ENCODE peak calls at places on chromosome 20, in five cellular contexts. One of them, this sample, is unnamed.

GRCh38 chr20:17898548-17898994 is 70.0 kb downstream of the SNX5 start:
- DNase-seq in GM12878: no peak
- DNase-seq in K562: peak; percentile 62
- DNase-seq in HCT116: peak; percentile 56
- DNase-seq in H1: no peak
- DNase-seq in this sample: peak; percentile 36

GRCh38 chr20:17895641-17896246 is 72.8 kb downstream of the SNX5 start:
- DNase-seq in GM12878: peak; percentile 11
- DNase-seq in K562: peak; percentile 28
- DNase-seq in HCT116: no peak
- DNase-seq in H1: no peak
- DNase-seq in this sample: no peak

GRCh38 chr20:57891067-57891466 is 181.3 kb upstream of the PMEPA1 start:
- DNase-seq in GM12878: no peak
- DNase-seq in K562: no peak
- DNase-seq in HCT116: no peak
- DNase-seq in H1: no peak
- DNase-seq in this sample: no peak

GRCh38 chr20:3781153-3781910 is at the start of gene SPEF1:
- DNase-seq in GM12878: peak; percentile 33
- DNase-seq in K562: peak; percentile 86
- DNase-seq in HCT116: peak; percentile 92
- DNase-seq in H1: peak; percentile 84
- DNase-seq in this sample: peak; percentile 95

GRCh38 chr20:23613676-23614075 is 8.0 kb upstream of the CST9 start:
- DNase-seq in GM12878: no peak
- DNase-seq in K562: no peak
- DNase-seq in HCT116: no peak
- DNase-seq in H1: no peak
- DNase-seq in this sample: no peak

GRCh38 chr20:37282558-37282957 is 6.9 kb upstream of the MANBAL start:
- DNase-seq in GM12878: no peak
- DNase-seq in K562: peak; percentile 36
- DNase-seq in HCT116: no peak
- DNase-seq in H1: no peak
- DNase-seq in this sample: no peak

GRCh38 chr20:38125157-38126056 is 39.7 kb downstream of the TGM2 start:
- DNase-seq in GM12878: no peak
- DNase-seq in K562: no peak
- DNase-seq in HCT116: no peak
- DNase-seq in H1: no peak
- DNase-seq in this sample: no peak

GRCh38 chr20:62238569-62239277 is 402 bp downstream of the OSBPL2 start:
- DNase-seq in GM12878: no peak
- DNase-seq in K562: peak; percentile 29
- DNase-seq in HCT116: no peak
- DNase-seq in H1: no peak
- DNase-seq in this sample: no peak

GRCh38 chr20:48787861-48788375 is 39.9 kb downstream of the PREX1 start:
- DNase-seq in GM12878: no peak
- DNase-seq in K562: peak; percentile 28
- DNase-seq in HCT116: no peak
- DNase-seq in H1: no peak
- DNase-seq in this sample: no peak

GRCh38 chr20:2756056-2756611 is 44.3 kb downstream of the CPXM1 start:
- DNase-seq in GM12878: no peak
- DNase-seq in K562: peak; percentile 49
- DNase-seq in HCT116: peak; percentile 19
- DNase-seq in H1: no peak
- DNase-seq in this sample: no peak

GRCh38 chr20:36728986-36729385 is 16.9 kb downstream of the NDRG3 start:
- DNase-seq in GM12878: no peak
- DNase-seq in K562: peak; percentile 30
- DNase-seq in HCT116: no peak
- DNase-seq in H1: no peak
- DNase-seq in this sample: peak; percentile 43

GRCh38 chr20:46994341-46994740 is 99.7 kb downstream of the EYA2 start:
- DNase-seq in GM12878: peak; percentile 69
- DNase-seq in K562: no peak
- DNase-seq in HCT116: no peak
- DNase-seq in H1: no peak
- DNase-seq in this sample: no peak

GRCh38 chr20:18001131-18001921 is 32.5 kb downstream of the MGME1 start:
- DNase-seq in GM12878: no peak
- DNase-seq in K562: no peak
- DNase-seq in HCT116: no peak
- DNase-seq in H1: no peak
- DNase-seq in this sample: no peak

GRCh38 chr20:43715044-43715443 is 11.8 kb downstream of the GTSF1L start:
- DNase-seq in GM12878: no peak
- DNase-seq in K562: no peak
- DNase-seq in HCT116: no peak
- DNase-seq in H1: no peak
- DNase-seq in this sample: no peak

DNA sequence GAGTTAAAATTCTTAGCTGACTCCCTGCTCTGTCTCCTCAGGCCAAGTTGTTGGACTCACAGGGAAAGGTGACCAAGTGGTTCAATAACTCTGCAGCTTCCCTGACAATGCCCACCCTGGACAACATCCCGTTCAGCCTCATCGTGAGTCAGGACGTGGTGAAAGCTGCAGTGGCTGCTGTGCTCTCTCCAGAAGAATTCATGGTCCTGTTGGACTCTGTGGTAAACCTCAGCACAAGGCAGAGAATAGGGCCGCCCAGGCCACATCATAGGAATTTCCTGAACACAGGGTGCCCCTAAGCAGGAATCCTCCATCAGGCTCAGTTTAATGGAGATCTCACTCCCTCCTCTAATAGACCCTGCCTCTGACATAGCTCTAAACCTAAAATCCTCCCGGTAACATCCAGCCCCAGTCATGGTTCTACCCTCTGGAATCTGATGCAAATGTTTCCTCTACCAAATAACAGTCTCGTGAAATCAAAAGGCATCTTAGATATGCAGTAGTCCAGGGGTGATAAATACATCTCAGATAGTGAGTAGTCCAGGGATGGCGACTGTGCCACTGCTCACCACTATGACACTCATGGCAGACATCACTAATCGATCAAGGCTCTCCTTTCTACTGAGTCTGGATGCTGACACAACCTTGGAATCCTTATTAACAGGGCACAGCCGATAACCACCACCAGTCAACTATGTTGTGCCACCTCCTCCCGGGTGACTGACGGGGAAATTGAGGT is 18.3 kb downstream of the BPIFB1 start:
- DNase-seq in GM12878: no peak
- DNase-seq in K562: no peak
- DNase-seq in HCT116: no peak
- DNase-seq in H1: no peak
- DNase-seq in this sample: no peak
- TF ChIP-seq YY1 in GM12878: no peak
- TF ChIP-seq YY1 in K562: no peak
- TF ChIP-seq YY1 in HCT116: no peak
- TF ChIP-seq YY1 in H1: no peak
- TF ChIP-seq YY1 in this sample: no peak

DNA sequence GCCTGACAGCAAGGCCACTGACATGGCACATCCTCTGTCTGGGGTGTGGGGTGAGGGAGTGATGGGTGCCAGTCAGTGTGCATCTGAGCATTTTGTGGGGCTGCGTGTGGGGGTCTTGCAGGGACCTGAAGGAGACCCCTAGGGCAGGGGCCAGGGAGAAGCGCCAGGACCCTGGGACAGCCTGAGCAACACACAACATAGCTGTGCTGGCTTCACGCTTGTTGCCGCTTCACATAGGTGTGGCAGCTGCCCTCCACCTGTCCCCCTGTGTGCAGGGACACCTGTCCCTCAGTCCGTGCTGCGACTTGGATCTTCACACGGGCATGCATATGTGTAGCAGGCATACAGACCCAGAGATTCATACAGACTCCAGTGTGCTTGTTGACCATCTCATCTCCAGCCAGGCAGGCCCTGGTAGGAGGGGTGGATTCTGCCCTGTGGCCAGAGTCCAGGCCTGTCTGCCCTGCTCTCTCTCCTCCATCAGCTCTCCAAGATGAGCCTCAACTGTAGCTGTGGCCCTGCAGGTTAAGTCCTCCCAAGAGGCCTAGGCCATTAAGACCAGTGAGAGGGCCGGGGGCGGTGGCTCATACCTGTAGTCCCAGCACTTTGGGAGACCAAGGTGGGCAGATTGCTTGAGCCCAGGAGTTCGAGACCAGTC is 3.2 kb upstream of the NPBWR2 start:
- DNase-seq in GM12878: no peak
- DNase-seq in K562: no peak
- DNase-seq in HCT116: no peak
- DNase-seq in H1: no peak
- DNase-seq in this sample: no peak
- TF ChIP-seq ZNF274 in GM12878: no peak
- TF ChIP-seq ZNF274 in K562: no peak
- TF ChIP-seq ZNF274 in HCT116: no peak
- TF ChIP-seq ZNF274 in H1: no peak
- TF ChIP-seq ZNF274 in this sample: no peak

GRCh38 chr20:25399038-25399430 is 8.4 kb upstream of the ABHD12 start:
- DNase-seq in GM12878: no peak
- DNase-seq in K562: peak; percentile 60
- DNase-seq in HCT116: peak; percentile 68
- DNase-seq in H1: no peak
- DNase-seq in this sample: peak; percentile 42
- TF ChIP-seq YY1 in GM12878: no peak
- TF ChIP-seq YY1 in K562: no peak
- TF ChIP-seq YY1 in HCT116: no peak
- TF ChIP-seq YY1 in H1: no peak
- TF ChIP-seq YY1 in this sample: no peak

GRCh38 chr20:5127204-5127858 is 523 bp downstream of the CDS2 start:
- DNase-seq in GM12878: peak; percentile 43
- DNase-seq in K562: peak; percentile 53
- DNase-seq in HCT116: no peak
- DNase-seq in H1: no peak
- DNase-seq in this sample: peak; percentile 25
- TF ChIP-seq ZNF274 in GM12878: no peak
- TF ChIP-seq ZNF274 in K562: no peak
- TF ChIP-seq ZNF274 in HCT116: no peak
- TF ChIP-seq ZNF274 in H1: no peak
- TF ChIP-seq ZNF274 in this sample: no peak

DNA sequence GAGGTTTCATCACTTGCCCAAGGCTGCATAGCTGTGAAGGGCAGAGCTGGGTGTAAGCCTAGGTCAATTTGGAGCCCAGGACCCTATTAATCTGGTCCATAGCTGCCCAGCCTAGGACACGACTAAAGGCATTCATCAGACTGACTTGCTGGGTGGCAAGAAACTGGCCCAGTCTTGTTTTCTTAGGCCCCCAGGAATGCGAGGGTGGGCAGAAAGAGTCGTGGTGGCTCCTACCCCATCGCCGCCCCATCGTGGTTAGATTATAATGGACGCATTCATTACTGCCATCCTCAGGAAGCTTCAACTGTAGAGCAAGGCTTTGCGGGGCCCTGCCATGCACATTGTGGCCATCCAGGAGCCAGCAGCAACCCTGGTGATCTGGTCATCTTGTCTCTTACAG is 16.1 kb downstream of the DYNLRB1 start:
- DNase-seq in GM12878: no peak
- DNase-seq in K562: no peak
- DNase-seq in HCT116: no peak
- DNase-seq in H1: no peak
- DNase-seq in this sample: no peak
- TF ChIP-seq YY1 in GM12878: no peak
- TF ChIP-seq YY1 in K562: no peak
- TF ChIP-seq YY1 in HCT116: no peak
- TF ChIP-seq YY1 in H1: no peak
- TF ChIP-seq YY1 in this sample: no peak

GRCh38 chr20:53376021-53376420 is 217.6 kb downstream of the ZNF217 start:
- DNase-seq in GM12878: no peak
- DNase-seq in K562: no peak
- DNase-seq in HCT116: no peak
- DNase-seq in H1: no peak
- DNase-seq in this sample: no peak
- TF ChIP-seq ZNF274 in GM12878: no peak
- TF ChIP-seq ZNF274 in K562: no peak
- TF ChIP-seq ZNF274 in HCT116: no peak
- TF ChIP-seq ZNF274 in H1: no peak
- TF ChIP-seq ZNF274 in this sample: no peak

DNA sequence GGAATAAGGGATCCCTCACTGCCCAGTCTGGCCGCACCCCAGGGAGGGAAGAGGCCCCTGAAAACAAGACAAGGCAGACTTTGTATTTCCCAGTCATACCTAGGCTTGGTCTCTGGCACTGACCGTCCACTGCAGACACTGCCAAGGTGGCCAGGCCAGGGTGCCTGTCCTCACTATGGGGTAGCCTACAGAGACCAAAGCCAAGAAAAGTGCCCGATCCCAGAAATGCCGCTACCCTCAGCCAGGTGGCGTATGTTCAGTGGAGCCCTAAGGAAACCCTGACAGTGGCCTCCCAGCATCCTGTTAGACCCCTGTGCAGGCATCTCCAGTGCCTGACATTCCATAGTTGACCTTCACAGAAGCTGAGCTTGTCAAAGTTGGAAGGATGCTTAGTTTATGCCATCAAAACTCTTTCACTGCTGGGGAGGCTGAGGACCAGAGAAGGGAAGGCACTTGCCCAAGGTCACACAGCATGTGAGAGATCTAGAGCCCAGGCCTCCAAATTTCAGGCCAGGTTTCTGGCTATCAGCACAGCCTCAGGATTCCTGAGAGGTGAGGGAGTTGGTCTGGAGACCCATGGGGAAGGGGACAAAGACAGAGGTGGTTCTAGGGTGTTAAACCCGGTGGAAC is 2.5 kb downstream of the SCRT2 start:
- DNase-seq in GM12878: no peak
- DNase-seq in K562: no peak
- DNase-seq in HCT116: no peak
- DNase-seq in H1: no peak
- DNase-seq in this sample: no peak
- TF ChIP-seq YY1 in GM12878: no peak
- TF ChIP-seq YY1 in K562: no peak
- TF ChIP-seq YY1 in HCT116: no peak
- TF ChIP-seq YY1 in H1: no peak
- TF ChIP-seq YY1 in this sample: no peak

DNA sequence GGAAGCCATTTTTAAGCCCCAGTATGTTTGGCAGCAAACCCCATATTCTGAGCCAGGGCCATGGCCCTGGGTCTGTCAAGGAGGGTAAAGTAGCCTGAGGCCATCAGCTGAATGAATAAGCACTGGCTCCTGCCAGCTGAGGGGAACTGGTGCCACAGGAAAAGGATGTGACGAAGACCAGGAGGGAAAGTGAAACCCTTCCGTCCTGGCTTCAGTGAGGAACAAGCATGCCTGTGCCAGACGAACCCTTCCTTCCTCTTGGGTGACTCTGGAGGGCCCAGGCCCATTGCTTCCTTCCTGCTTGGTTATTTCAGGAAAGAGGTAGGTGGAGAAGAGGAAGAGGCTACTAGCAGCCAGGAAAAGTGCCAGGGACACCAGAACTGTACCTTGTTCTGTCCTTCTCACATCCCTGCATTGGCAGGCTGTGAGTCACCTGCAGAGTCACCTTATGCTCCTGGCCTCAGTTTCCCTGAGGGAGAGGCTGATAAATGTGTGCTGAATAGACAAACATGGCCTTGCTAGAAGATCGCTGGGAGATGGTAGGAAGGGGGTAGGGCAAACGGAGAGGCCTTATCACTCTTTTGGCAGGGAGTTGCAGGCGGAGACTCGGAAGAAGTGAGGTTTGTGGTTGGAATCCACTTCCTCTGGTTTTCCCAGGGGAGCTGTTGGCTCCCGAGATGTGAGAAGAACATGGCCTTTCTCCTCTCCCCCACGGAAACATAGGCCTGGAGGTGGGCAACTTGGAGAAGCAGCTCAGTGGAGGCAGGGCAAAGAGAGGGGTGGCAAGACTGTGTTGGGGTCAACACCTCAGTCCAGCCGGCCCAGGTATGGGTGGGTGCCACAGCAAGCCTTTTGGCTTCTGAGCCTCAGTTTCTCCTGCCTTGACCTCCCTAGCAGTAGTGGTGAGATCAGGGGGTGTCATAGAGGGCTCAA is 37.4 kb downstream of the COX4I2 start:
- DNase-seq in GM12878: no peak
- DNase-seq in K562: peak; percentile 91
- DNase-seq in HCT116: no peak
- DNase-seq in H1: no peak
- DNase-seq in this sample: no peak
- TF ChIP-seq ZNF274 in GM12878: no peak
- TF ChIP-seq ZNF274 in K562: no peak
- TF ChIP-seq ZNF274 in HCT116: no peak
- TF ChIP-seq ZNF274 in H1: no peak
- TF ChIP-seq ZNF274 in this sample: no peak

This sample was measured in NT2/D1.